ENCODE peak calls at places on chromosome 7, in nine cellular contexts. G, M, C, D, P, Q, T, W and K are unnamed samples.

GRCh38 chr7:86733783-86734182 is 90.1 kb downstream of the GRM3 start:
- DNase-seq in G (no peak), M (no peak), C (peak; percentile 1), D (no peak), P (no peak), Q (no peak), T (no peak), W (no peak), K (no peak)

GRCh38 chr7:127752829-127753228 is 100.8 kb downstream of the SND1 start:
- DNase-seq in G (no peak), M (no peak), C (no peak), D (no peak), P (no peak), Q (no peak), T (no peak), W (no peak), K (no peak)

GRCh38 chr7:107162466-107162865 is 6.3 kb upstream of the HBP1 start:
- DNase-seq in G (no peak), M (no peak), C (no peak), D (no peak), P (no peak), Q (no peak), T (no peak), W (no peak), K (no peak)

GRCh38 chr7:107579881-107580715 is at the start of gene BCAP29:
- DNase-seq in G (peak; percentile 84), M (peak; percentile 77), C (peak; percentile 39), D (peak; percentile 79), P (peak; percentile 51), Q (peak; percentile 63), T (peak; percentile 74), W (peak; percentile 36), K (peak; percentile 51)

GRCh38 chr7:139252451-139252850 is 21.4 kb downstream of the UBN2 start:
- DNase-seq in G (no peak), M (no peak), C (no peak), D (no peak), P (no peak), Q (no peak), T (no peak), W (no peak), K (no peak)

GRCh38 chr7:103445228-103446020 is 583 bp downstream of the SLC26A5 start:
- DNase-seq in G (no peak), M (no peak), C (no peak), D (peak; percentile 13), P (no peak), Q (no peak), T (peak; percentile 11), W (no peak), K (no peak)

GRCh38 chr7:138089080-138089901 is 13.0 kb downstream of the AKR1D1 start:
- DNase-seq in G (no peak), M (no peak), C (no peak), D (peak; percentile 70), P (no peak), Q (no peak), T (no peak), W (no peak), K (no peak)

GRCh38 chr7:118185163-118185860 is 1.3 kb downstream of the LSM8 start:
- DNase-seq in G (no peak), M (no peak), C (no peak), D (no peak), P (no peak), Q (no peak), T (no peak), W (no peak), K (no peak)

GRCh38 chr7:1543826-1544177 is 12.2 kb downstream of the TMEM184A start:
- DNase-seq in G (no peak), M (no peak), C (no peak), D (no peak), P (no peak), Q (no peak), T (no peak), W (no peak), K (no peak)

GRCh38 chr7:5360971-5361370 is 62.7 kb downstream of the TNRC18 start:
- DNase-seq in G (no peak), M (no peak), C (no peak), D (no peak), P (no peak), Q (no peak), T (no peak), W (no peak), K (no peak)

GRCh38 chr7:106418526-106418925 is 133.7 kb upstream of the NAMPT start:
- DNase-seq in G (no peak), M (no peak), C (no peak), D (peak; percentile 69), P (no peak), Q (no peak), T (no peak), W (no peak), K (no peak)

GRCh38 chr7:83835424-83835823 is 186.5 kb upstream of the SEMA3E start:
- DNase-seq in G (no peak), M (no peak), C (no peak), D (no peak), P (no peak), Q (no peak), T (no peak), W (no peak), K (no peak)

GRCh38 chr7:2468227-2468626 is 8.0 kb downstream of the GRIFIN start:
- DNase-seq in G (no peak), M (no peak), C (no peak), D (no peak), P (no peak), Q (no peak), T (no peak), W (no peak), K (no peak)

GRCh38 chr7:4237296-4238235 is 444.5 kb upstream of the FOXK1 start:
- DNase-seq in G (no peak), M (no peak), C (no peak), D (no peak), P (no peak), Q (no peak), T (no peak), W (no peak), K (no peak)

GRCh38 chr7:359776-360361 is 69.9 kb downstream of the FOXL3 start:
- DNase-seq in G (peak; percentile 34), M (no peak), C (peak; percentile 71), D (no peak), P (no peak), Q (no peak), T (no peak), W (no peak), K (no peak)